ENCODE peak calls at places on chromosomes 13 and 19, in five cellular contexts. One of them, this sample, is unnamed.

GRCh38 chr13:99432637-99433542 is 68.4 kb upstream of the TM9SF2 start:
- DNase-seq in H1: no peak
- DNase-seq in GM23338: peak
- DNase-seq in K562: no peak
- DNase-seq in GM12878: peak
- DNase-seq in this sample: peak

GRCh38 chr13:47484564-47484963 is 516.5 kb downstream of the SUCLA2 start:
- DNase-seq in H1: no peak
- DNase-seq in GM23338: no peak
- DNase-seq in K562: no peak
- DNase-seq in GM12878: no peak
- DNase-seq in this sample: no peak

GRCh38 chr19:29378126-29378525 is 147.7 kb upstream of the VSTM2B start:
- DNase-seq in H1: peak
- DNase-seq in GM23338: no peak
- DNase-seq in K562: no peak
- DNase-seq in GM12878: no peak
- DNase-seq in this sample: no peak

GRCh38 chr13:73943137-73943964 is 190.9 kb downstream of the KLF12 start:
- DNase-seq in H1: no peak
- DNase-seq in GM23338: no peak
- DNase-seq in K562: no peak
- DNase-seq in GM12878: no peak
- DNase-seq in this sample: no peak

GRCh38 chr19:45186509-45187334 is 8.1 kb downstream of the BLOC1S3 start:
- DNase-seq in H1: no peak
- DNase-seq in GM23338: no peak
- DNase-seq in K562: no peak
- DNase-seq in GM12878: no peak
- DNase-seq in this sample: no peak

GRCh38 chr19:41479757-41480191 is 36.8 kb downstream of the ERICH4 start:
- DNase-seq in H1: no peak
- DNase-seq in GM23338: no peak
- DNase-seq in K562: peak
- DNase-seq in GM12878: no peak
- DNase-seq in this sample: no peak

GRCh38 chr19:17479325-17479791 is 9.0 kb downstream of the SLC27A1 start:
- DNase-seq in H1: no peak
- DNase-seq in GM23338: no peak
- DNase-seq in K562: no peak
- DNase-seq in GM12878: no peak
- DNase-seq in this sample: no peak

GRCh38 chr13:41700790-41701310 is 243.5 kb downstream of the RGCC start:
- DNase-seq in H1: no peak
- DNase-seq in GM23338: no peak
- DNase-seq in K562: peak
- DNase-seq in GM12878: no peak
- DNase-seq in this sample: no peak

GRCh38 chr19:50694815-50695145 is 24.8 kb downstream of the SHANK1 start:
- DNase-seq in H1: no peak
- DNase-seq in GM23338: peak
- DNase-seq in K562: no peak
- DNase-seq in GM12878: no peak
- DNase-seq in this sample: no peak

GRCh38 chr13:98252931-98253470 is 75.9 kb upstream of the RNF113B start:
- DNase-seq in H1: no peak
- DNase-seq in GM23338: no peak
- DNase-seq in K562: no peak
- DNase-seq in GM12878: no peak
- DNase-seq in this sample: no peak

GRCh38 chr13:52665325-52665724 is 12.7 kb downstream of the SUGT1 start:
- DNase-seq in H1: no peak
- DNase-seq in GM23338: peak
- DNase-seq in K562: no peak
- DNase-seq in GM12878: no peak
- DNase-seq in this sample: no peak

GRCh38 chr13:110726726-110727125 is 13.2 kb downstream of the ING1 start:
- DNase-seq in H1: no peak
- DNase-seq in GM23338: no peak
- DNase-seq in K562: no peak
- DNase-seq in GM12878: no peak
- DNase-seq in this sample: no peak

GRCh38 chr13:42076309-42076713 is 27.9 kb downstream of the DGKH start:
- DNase-seq in H1: no peak
- DNase-seq in GM23338: no peak
- DNase-seq in K562: no peak
- DNase-seq in GM12878: no peak
- DNase-seq in this sample: no peak

GRCh38 chr13:24215732-24216131 is 55.2 kb downstream of the SPATA13 start:
- DNase-seq in H1: no peak
- DNase-seq in GM23338: no peak
- DNase-seq in K562: no peak
- DNase-seq in GM12878: no peak
- DNase-seq in this sample: no peak

GRCh38 chr13:113774177-113775107 is 15.4 kb downstream of the TMEM255B start:
- DNase-seq in H1: no peak
- DNase-seq in GM23338: no peak
- DNase-seq in K562: no peak
- DNase-seq in GM12878: no peak
- DNase-seq in this sample: no peak

GRCh38 chr19:48513289-48514122 is 1.9 kb upstream of the LMTK3 start:
- DNase-seq in H1: peak
- DNase-seq in GM23338: peak
- DNase-seq in K562: peak
- DNase-seq in GM12878: no peak
- DNase-seq in this sample: peak

GRCh38 chr13:70505809-70506208 is 397.6 kb upstream of the KLHL1 start:
- DNase-seq in H1: no peak
- DNase-seq in GM23338: peak
- DNase-seq in K562: no peak
- DNase-seq in GM12878: no peak
- DNase-seq in this sample: no peak

GRCh38 chr19:51521357-51521756 is 10.1 kb downstream of the SIGLEC6 start:
- DNase-seq in H1: no peak
- DNase-seq in GM23338: no peak
- DNase-seq in K562: no peak
- DNase-seq in GM12878: no peak
- DNase-seq in this sample: no peak

GRCh38 chr13:51639171-51639570 is 54.9 kb downstream of the WDFY2 start:
- DNase-seq in H1: no peak
- DNase-seq in GM23338: no peak
- DNase-seq in K562: no peak
- DNase-seq in GM12878: no peak
- DNase-seq in this sample: no peak

GRCh38 chr19:18879579-18880373 is 16.2 kb downstream of the CERS1 start:
- DNase-seq in H1: peak
- DNase-seq in GM23338: peak
- DNase-seq in K562: peak
- DNase-seq in GM12878: no peak
- DNase-seq in this sample: peak

GRCh38 chr19:2887391-2887914 is 13.3 kb upstream of the ZNF57 start:
- DNase-seq in H1: peak
- DNase-seq in GM23338: peak
- DNase-seq in K562: peak
- DNase-seq in GM12878: no peak
- DNase-seq in this sample: no peak

GRCh38 chr19:56566904-56567273 is 379 bp upstream of the ZNF470 start:
- DNase-seq in H1: no peak
- DNase-seq in GM23338: peak
- DNase-seq in K562: no peak
- DNase-seq in GM12878: no peak
- DNase-seq in this sample: peak

GRCh38 chr13:67554746-67555452 is 324.8 kb upstream of the PCDH9 start:
- DNase-seq in H1: no peak
- DNase-seq in GM23338: no peak
- DNase-seq in K562: no peak
- DNase-seq in GM12878: no peak
- DNase-seq in this sample: no peak

GRCh38 chr13:75414036-75414827 is 67.7 kb downstream of the TBC1D4 start:
- DNase-seq in H1: no peak
- DNase-seq in GM23338: no peak
- DNase-seq in K562: no peak
- DNase-seq in GM12878: no peak
- DNase-seq in this sample: no peak

GRCh38 chr19:51735759-51736449 is 12.1 kb upstream of the HAS1 start:
- DNase-seq in H1: no peak
- DNase-seq in GM23338: no peak
- DNase-seq in K562: peak
- DNase-seq in GM12878: no peak
- DNase-seq in this sample: no peak

GRCh38 chr13:49580980-49581680 is 4.2 kb downstream of the RCBTB1 start:
- DNase-seq in H1: no peak
- DNase-seq in GM23338: no peak
- DNase-seq in K562: no peak
- DNase-seq in GM12878: no peak
- DNase-seq in this sample: no peak

GRCh38 chr19:35011091-35011689 is 11.1 kb downstream of the GRAMD1A start:
- DNase-seq in H1: no peak
- DNase-seq in GM23338: no peak
- DNase-seq in K562: no peak
- DNase-seq in GM12878: no peak
- DNase-seq in this sample: no peak

GRCh38 chr19:56367829-56368711 is 25.3 kb downstream of the ZNF582 start:
- DNase-seq in H1: peak
- DNase-seq in GM23338: peak
- DNase-seq in K562: peak
- DNase-seq in GM12878: peak
- DNase-seq in this sample: peak

GRCh38 chr19:19304186-19304975 is 15.9 kb downstream of the SUGP1 start:
- DNase-seq in H1: no peak
- DNase-seq in GM23338: no peak
- DNase-seq in K562: peak
- DNase-seq in GM12878: no peak
- DNase-seq in this sample: no peak

GRCh38 chr19:57280913-57281425 is 684 bp downstream of the ZNF460 start:
- DNase-seq in H1: no peak
- DNase-seq in GM23338: no peak
- DNase-seq in K562: no peak
- DNase-seq in GM12878: no peak
- DNase-seq in this sample: no peak

GRCh38 chr19:3161453-3161852 is 17.1 kb upstream of the S1PR4 start:
- DNase-seq in H1: no peak
- DNase-seq in GM23338: no peak
- DNase-seq in K562: no peak
- DNase-seq in GM12878: no peak
- DNase-seq in this sample: no peak

GRCh38 chr13:32314271-32314967 is 744 bp downstream of the ZAR1L start:
- DNase-seq in H1: no peak
- DNase-seq in GM23338: no peak
- DNase-seq in K562: no peak
- DNase-seq in GM12878: no peak
- DNase-seq in this sample: no peak

GRCh38 chr13:94548382-94549240 is 47.3 kb downstream of the TGDS start:
- DNase-seq in H1: no peak
- DNase-seq in GM23338: peak
- DNase-seq in K562: peak
- DNase-seq in GM12878: peak
- DNase-seq in this sample: peak

GRCh38 chr19:14006085-14006765 is at the start of gene RFX1:
- DNase-seq in H1: peak
- DNase-seq in GM23338: peak
- DNase-seq in K562: peak
- DNase-seq in GM12878: peak
- DNase-seq in this sample: peak
- TF ChIP-seq CREB1 in H1: peak
- TF ChIP-seq CREB1 in GM23338: peak
- TF ChIP-seq CREB1 in K562: peak
- TF ChIP-seq CREB1 in GM12878: peak
- TF ChIP-seq CREB1 in this sample: no peak

GRCh38 chr19:46442808-46443450 is 14.2 kb upstream of the PNMA8C start:
- DNase-seq in H1: no peak
- DNase-seq in GM23338: no peak
- DNase-seq in K562: no peak
- DNase-seq in GM12878: no peak
- DNase-seq in this sample: no peak

GRCh38 chr19:46447006-46447405 is 18.3 kb upstream of the PNMA8C start:
- DNase-seq in H1: no peak
- DNase-seq in GM23338: no peak
- DNase-seq in K562: no peak
- DNase-seq in GM12878: no peak
- DNase-seq in this sample: no peak

GRCh38 chr19:46448601-46449000 is 19.9 kb upstream of the PNMA8C start:
- DNase-seq in H1: no peak
- DNase-seq in GM23338: no peak
- DNase-seq in K562: no peak
- DNase-seq in GM12878: no peak
- DNase-seq in this sample: no peak

GRCh38 chr19:46447824-46448223 is 19.1 kb upstream of the PNMA8C start:
- DNase-seq in H1: no peak
- DNase-seq in GM23338: no peak
- DNase-seq in K562: no peak
- DNase-seq in GM12878: no peak
- DNase-seq in this sample: no peak

GRCh38 chr19:46446021-46446420 is 17.3 kb upstream of the PNMA8C start:
- DNase-seq in H1: no peak
- DNase-seq in GM23338: no peak
- DNase-seq in K562: no peak
- DNase-seq in GM12878: no peak
- DNase-seq in this sample: no peak
- TF ChIP-seq CREB1 in H1: no peak
- TF ChIP-seq CREB1 in GM23338: no peak
- TF ChIP-seq CREB1 in K562: no peak
- TF ChIP-seq CREB1 in GM12878: no peak
- TF ChIP-seq CREB1 in this sample: no peak

GRCh38 chr19:947707-948533 is 22.1 kb downstream of the ARID3A start:
- DNase-seq in H1: no peak
- DNase-seq in GM23338: no peak
- DNase-seq in K562: no peak
- DNase-seq in GM12878: peak
- DNase-seq in this sample: no peak
- TF ChIP-seq CREB1 in H1: no peak
- TF ChIP-seq CREB1 in GM23338: no peak
- TF ChIP-seq CREB1 in K562: no peak
- TF ChIP-seq CREB1 in GM12878: peak
- TF ChIP-seq CREB1 in this sample: no peak

DNA sequence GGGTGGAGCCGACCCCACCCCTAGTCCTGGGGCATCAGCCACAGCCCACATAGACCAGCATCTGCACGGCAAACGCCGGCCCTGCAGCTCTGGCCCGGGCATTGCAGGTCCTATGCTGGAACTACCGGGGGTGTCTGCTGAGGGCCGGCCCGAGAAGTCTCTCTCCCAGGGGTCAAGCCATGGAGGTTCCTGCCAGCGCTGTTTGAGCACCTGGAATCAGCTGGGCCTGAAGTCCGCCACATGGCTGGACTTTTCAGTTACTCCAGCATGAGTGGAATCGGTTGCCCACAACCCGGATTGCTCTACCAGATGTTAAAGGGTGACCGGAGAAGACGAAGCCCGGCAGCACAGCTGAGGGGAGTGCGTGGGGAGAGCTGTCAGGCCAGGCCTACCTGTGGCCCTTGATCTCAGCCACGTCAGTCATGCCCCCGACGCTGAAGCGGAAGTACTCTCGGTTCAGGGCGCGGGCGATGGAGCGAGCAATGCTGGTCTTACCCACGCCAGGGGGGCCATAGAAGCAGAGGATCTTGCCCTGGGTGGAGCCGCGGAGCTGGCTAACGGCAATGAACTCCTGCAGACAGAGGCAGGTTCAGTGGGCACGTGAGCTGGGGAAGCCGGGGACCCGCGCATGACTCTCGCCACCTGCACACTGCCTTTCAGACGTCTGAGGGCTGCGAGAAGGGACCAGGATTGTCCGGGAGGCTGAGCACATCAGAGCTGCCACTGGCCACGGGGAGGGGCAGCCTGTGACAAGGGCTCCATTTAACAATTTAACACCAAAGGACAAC is 8.7 kb downstream of the RPL36 start:
- DNase-seq in H1: no peak
- DNase-seq in GM23338: peak
- DNase-seq in K562: no peak
- DNase-seq in GM12878: no peak
- DNase-seq in this sample: no peak
- TF ChIP-seq CREB1 in H1: no peak
- TF ChIP-seq CREB1 in GM23338: no peak
- TF ChIP-seq CREB1 in K562: no peak
- TF ChIP-seq CREB1 in GM12878: no peak
- TF ChIP-seq CREB1 in this sample: no peak

This sample was measured in WTC11.